ENCODE peak calls at places on chromosomes 13 and 19, in five cellular contexts. One of them, this sample, is unnamed.

GRCh38 chr13:34462843-34463242 is 479.2 kb upstream of the NBEA start:
- DNase-seq in mucosa of gallbladder: peak; percentile 41
- DNase-seq in Caki2: peak; percentile 9
- DNase-seq in CD8-positive, alpha-beta memory T cell: no peak
- DNase-seq in stimulated activated CD4-positive, alpha-beta T cell treated with anti-CD3 and anti-CD28 coated beads, TNF-alpha, amount 100 ng/mL, for 4 hours: no peak
- DNase-seq in this sample: no peak

GRCh38 chr13:48278806-48279205 is 24.7 kb upstream of the RB1 start:
- DNase-seq in CD8-positive, alpha-beta memory T cell: no peak
- DNase-seq in stimulated activated CD4-positive, alpha-beta T cell treated with anti-CD3 and anti-CD28 coated beads, TNF-alpha, amount 100 ng/mL, for 4 hours: no peak
- DNase-seq in Caki2: no peak
- DNase-seq in mucosa of gallbladder: no peak
- DNase-seq in this sample: no peak

GRCh38 chr13:98214707-98215106 is 37.6 kb upstream of the RNF113B start:
- DNase-seq in CD8-positive, alpha-beta memory T cell: no peak
- DNase-seq in mucosa of gallbladder: peak; percentile 50
- DNase-seq in stimulated activated CD4-positive, alpha-beta T cell treated with anti-CD3 and anti-CD28 coated beads, TNF-alpha, amount 100 ng/mL, for 4 hours: no peak
- DNase-seq in Caki2: no peak
- DNase-seq in this sample: no peak

GRCh38 chr19:16496613-16496983 is 404 bp downstream of the C19orf44 start:
- DNase-seq in Caki2: no peak
- DNase-seq in CD8-positive, alpha-beta memory T cell: no peak
- DNase-seq in stimulated activated CD4-positive, alpha-beta T cell treated with anti-CD3 and anti-CD28 coated beads, TNF-alpha, amount 100 ng/mL, for 4 hours: no peak
- DNase-seq in mucosa of gallbladder: peak; percentile 22
- DNase-seq in this sample: no peak

GRCh38 chr19:410243-410781 is 1.4 kb upstream of the C2CD4C start:
- DNase-seq in stimulated activated CD4-positive, alpha-beta T cell treated with anti-CD3 and anti-CD28 coated beads, TNF-alpha, amount 100 ng/mL, for 4 hours: no peak
- DNase-seq in CD8-positive, alpha-beta memory T cell: no peak
- DNase-seq in Caki2: no peak
- DNase-seq in mucosa of gallbladder: peak; percentile 91
- DNase-seq in this sample: no peak

GRCh38 chr19:12774588-12775555 is at the start of gene HOOK2:
- DNase-seq in stimulated activated CD4-positive, alpha-beta T cell treated with anti-CD3 and anti-CD28 coated beads, TNF-alpha, amount 100 ng/mL, for 4 hours: no peak
- DNase-seq in mucosa of gallbladder: peak; percentile 94
- DNase-seq in Caki2: peak; percentile 42
- DNase-seq in CD8-positive, alpha-beta memory T cell: no peak
- DNase-seq in this sample: peak; percentile 63

GRCh38 chr13:29573190-29573589 is 22.3 kb downstream of the SLC7A1 start:
- DNase-seq in stimulated activated CD4-positive, alpha-beta T cell treated with anti-CD3 and anti-CD28 coated beads, TNF-alpha, amount 100 ng/mL, for 4 hours: no peak
- DNase-seq in CD8-positive, alpha-beta memory T cell: no peak
- DNase-seq in Caki2: no peak
- DNase-seq in mucosa of gallbladder: peak; percentile 81
- DNase-seq in this sample: peak; percentile 2

GRCh38 chr19:17865364-17866311 is 5.9 kb downstream of the RPL18A start:
- DNase-seq in stimulated activated CD4-positive, alpha-beta T cell treated with anti-CD3 and anti-CD28 coated beads, TNF-alpha, amount 100 ng/mL, for 4 hours: no peak
- DNase-seq in CD8-positive, alpha-beta memory T cell: no peak
- DNase-seq in mucosa of gallbladder: no peak
- DNase-seq in Caki2: peak; percentile 28
- DNase-seq in this sample: no peak

GRCh38 chr13:94656766-94657165 is 55.1 kb downstream of the GPR180 start:
- DNase-seq in Caki2: peak; percentile 69
- DNase-seq in CD8-positive, alpha-beta memory T cell: no peak
- DNase-seq in mucosa of gallbladder: no peak
- DNase-seq in stimulated activated CD4-positive, alpha-beta T cell treated with anti-CD3 and anti-CD28 coated beads, TNF-alpha, amount 100 ng/mL, for 4 hours: no peak
- DNase-seq in this sample: no peak

GRCh38 chr19:10835089-10835753 is 791 bp downstream of the TMED1 start:
- DNase-seq in Caki2: no peak
- DNase-seq in CD8-positive, alpha-beta memory T cell: no peak
- DNase-seq in stimulated activated CD4-positive, alpha-beta T cell treated with anti-CD3 and anti-CD28 coated beads, TNF-alpha, amount 100 ng/mL, for 4 hours: no peak
- DNase-seq in mucosa of gallbladder: no peak
- DNase-seq in this sample: no peak

GRCh38 chr13:87669379-87669978 is 1.7 kb upstream of the SLITRK5 start:
- DNase-seq in CD8-positive, alpha-beta memory T cell: no peak
- DNase-seq in mucosa of gallbladder: no peak
- DNase-seq in Caki2: peak; percentile 29
- DNase-seq in stimulated activated CD4-positive, alpha-beta T cell treated with anti-CD3 and anti-CD28 coated beads, TNF-alpha, amount 100 ng/mL, for 4 hours: no peak
- DNase-seq in this sample: no peak

GRCh38 chr19:17872251-17873001 is 681 bp downstream of the SLC5A5 start:
- DNase-seq in stimulated activated CD4-positive, alpha-beta T cell treated with anti-CD3 and anti-CD28 coated beads, TNF-alpha, amount 100 ng/mL, for 4 hours: no peak
- DNase-seq in mucosa of gallbladder: no peak
- DNase-seq in CD8-positive, alpha-beta memory T cell: no peak
- DNase-seq in Caki2: no peak
- DNase-seq in this sample: no peak

GRCh38 chr13:40221460-40222201 is 444.8 kb downstream of the FOXO1 start:
- DNase-seq in CD8-positive, alpha-beta memory T cell: peak; percentile 16
- DNase-seq in stimulated activated CD4-positive, alpha-beta T cell treated with anti-CD3 and anti-CD28 coated beads, TNF-alpha, amount 100 ng/mL, for 4 hours: no peak
- DNase-seq in mucosa of gallbladder: peak; percentile 18
- DNase-seq in Caki2: peak; percentile 29
- DNase-seq in this sample: no peak

GRCh38 chr13:44004881-44005280 is 125.2 kb downstream of the LACC1 start:
- DNase-seq in Caki2: no peak
- DNase-seq in stimulated activated CD4-positive, alpha-beta T cell treated with anti-CD3 and anti-CD28 coated beads, TNF-alpha, amount 100 ng/mL, for 4 hours: no peak
- DNase-seq in CD8-positive, alpha-beta memory T cell: no peak
- DNase-seq in mucosa of gallbladder: no peak
- DNase-seq in this sample: no peak

GRCh38 chr13:51895906-51896888 is 34.4 kb downstream of the CCDC70 start:
- DNase-seq in Caki2: peak; percentile 39
- DNase-seq in mucosa of gallbladder: peak; percentile 27
- DNase-seq in stimulated activated CD4-positive, alpha-beta T cell treated with anti-CD3 and anti-CD28 coated beads, TNF-alpha, amount 100 ng/mL, for 4 hours: peak; percentile 9
- DNase-seq in CD8-positive, alpha-beta memory T cell: peak; percentile 4
- DNase-seq in this sample: no peak

GRCh38 chr13:49791753-49792549 is 531 bp downstream of the KPNA3 start:
- DNase-seq in mucosa of gallbladder: peak; percentile 22
- DNase-seq in Caki2: peak; percentile 59
- DNase-seq in stimulated activated CD4-positive, alpha-beta T cell treated with anti-CD3 and anti-CD28 coated beads, TNF-alpha, amount 100 ng/mL, for 4 hours: peak; percentile 37
- DNase-seq in CD8-positive, alpha-beta memory T cell: peak; percentile 32
- DNase-seq in this sample: no peak

This sample was measured in esophagus squamous epithelium.